ENCODE peak calls at places on chromosome 1, in seven cellular contexts. K, V, F, H, E, M and X are unnamed samples.

GRCh38 chr1:121522061-121522759 is 337.4 kb downstream of the SRGAP2C start:
- DNase-seq in K (peak; percentile 65), V (no peak), F (no peak), H (no peak), E (no peak), M (no peak), X (no peak)

GRCh38 chr1:33349778-33350610 is 29.1 kb upstream of the A3GALT2 start:
- DNase-seq in K (no peak), V (peak; percentile 75), F (peak; percentile 77), H (peak; percentile 64), E (peak; percentile 88), M (peak; percentile 72), X (peak; percentile 77)

GRCh38 chr1:44313265-44313918 is 41.7 kb downstream of the ERI3 start:
- DNase-seq in K (no peak), V (no peak), F (no peak), H (no peak), E (no peak), M (no peak), X (no peak)

GRCh38 chr1:156488566-156489165 is 11.9 kb downstream of the MEF2D start:
- DNase-seq in K (no peak), V (no peak), F (no peak), H (no peak), E (no peak), M (no peak), X (no peak)

GRCh38 chr1:178908358-178908757 is 37.5 kb upstream of the ANGPTL1 start:
- DNase-seq in K (no peak), V (no peak), F (peak; percentile 21), H (peak; percentile 67), E (no peak), M (peak; percentile 58), X (no peak)

GRCh38 chr1:24952413-24952841 is 22.4 kb upstream of the RUNX3 start:
- DNase-seq in K (no peak), V (no peak), F (no peak), H (no peak), E (no peak), M (no peak), X (no peak)

GRCh38 chr1:202521886-202522285 is 173.4 kb downstream of the PPP1R12B start:
- DNase-seq in K (no peak), V (no peak), F (no peak), H (no peak), E (no peak), M (peak; percentile 53), X (no peak)

GRCh38 chr1:32234792-32235191 is 12.2 kb upstream of the FAM167B start:
- DNase-seq in K (no peak), V (peak; percentile 30), F (no peak), H (no peak), E (no peak), M (no peak), X (no peak)

GRCh38 chr1:89358287-89358893 is 5.5 kb upstream of the GBP6 start:
- DNase-seq in K (peak; percentile 28), V (peak; percentile 87), F (peak; percentile 75), H (peak; percentile 77), E (no peak), M (peak; percentile 65), X (peak; percentile 61)

GRCh38 chr1:20322825-20323612 is 32.3 kb downstream of the VWA5B1 start:
- DNase-seq in K (no peak), V (no peak), F (peak; percentile 74), H (no peak), E (no peak), M (peak; percentile 82), X (no peak)

GRCh38 chr1:14476170-14476955 is 122.1 kb upstream of the KAZN start:
- DNase-seq in K (no peak), V (no peak), F (no peak), H (no peak), E (no peak), M (peak; percentile 6), X (no peak)

GRCh38 chr1:194067772-194068171 is 881.4 kb upstream of the B3GALT2 start:
- DNase-seq in K (no peak), V (no peak), F (no peak), H (no peak), E (no peak), M (no peak), X (no peak)

GRCh38 chr1:36941579-36941978 is 92.7 kb downstream of the GRIK3 start:
- DNase-seq in K (no peak), V (no peak), F (no peak), H (no peak), E (no peak), M (no peak), X (no peak)

GRCh38 chr1:17053071-17053684 is 654 bp downstream of the SDHB start:
- DNase-seq in K (no peak), V (no peak), F (no peak), H (no peak), E (no peak), M (no peak), X (no peak)

GRCh38 chr1:32500387-32501209 is 35.7 kb downstream of the ZBTB8B start:
- DNase-seq in K (no peak), V (peak; percentile 75), F (peak; percentile 49), H (peak; percentile 54), E (peak; percentile 74), M (peak; percentile 49), X (peak; percentile 31)

GRCh38 chr1:186999506-186999905 is 170.8 kb downstream of the PLA2G4A start:
- DNase-seq in K (no peak), V (no peak), F (no peak), H (peak; percentile 55), E (no peak), M (no peak), X (no peak)

GRCh38 chr1:201184734-201185453 is 5.7 kb upstream of the IGFN1 start:
- DNase-seq in K (peak; percentile 65), V (peak; percentile 46), F (peak; percentile 83), H (peak; percentile 61), E (no peak), M (peak; percentile 88), X (no peak)

GRCh38 chr1:37233606-37234005 is 199.3 kb upstream of the GRIK3 start:
- DNase-seq in K (no peak), V (no peak), F (no peak), H (no peak), E (no peak), M (no peak), X (no peak)

GRCh38 chr1:6499318-6499717 is 7.9 kb upstream of the PLEKHG5 start:
- DNase-seq in K (no peak), V (no peak), F (no peak), H (no peak), E (no peak), M (no peak), X (no peak)

GRCh38 chr1:28811766-28812668 is at the start of gene OPRD1:
- DNase-seq in K (no peak), V (peak; percentile 54), F (no peak), H (no peak), E (no peak), M (no peak), X (no peak)

GRCh38 chr1:19262047-19262446 is 10.4 kb downstream of the MRTO4 start:
- DNase-seq in K (no peak), V (no peak), F (no peak), H (no peak), E (no peak), M (no peak), X (no peak)

GRCh38 chr1:11800756-11801433 is 4.9 kb downstream of the MTHFR start:
- DNase-seq in K (no peak), V (no peak), F (no peak), H (no peak), E (no peak), M (no peak), X (no peak)

GRCh38 chr1:175472464-175472863 is 270.9 kb downstream of the TNR start:
- DNase-seq in K (no peak), V (no peak), F (peak; percentile 22), H (no peak), E (no peak), M (no peak), X (no peak)

GRCh38 chr1:212828395-212828794 is 19.1 kb downstream of the SPATA45 start:
- DNase-seq in K (no peak), V (no peak), F (no peak), H (no peak), E (no peak), M (no peak), X (no peak)

GRCh38 chr1:201740086-201740541 is 88.8 kb upstream of the IPO9 start:
- DNase-seq in K (no peak), V (peak; percentile 52), F (no peak), H (no peak), E (no peak), M (no peak), X (peak; percentile 26)

GRCh38 chr1:55848906-55849305 is 633.7 kb upstream of the USP24 start:
- DNase-seq in K (no peak), V (peak; percentile 48), F (peak; percentile 66), H (peak; percentile 69), E (no peak), M (peak; percentile 73), X (no peak)
- TF ChIP-seq CTCF in K (no peak), V (no peak), F (peak; percentile 49), H (peak; percentile 39), E (peak; percentile 23), M (peak; percentile 56), X (no peak)

GRCh38 chr1:209076688-209077087 is 506.8 kb upstream of the CAMK1G start:
- DNase-seq in K (no peak), V (no peak), F (peak; percentile 8), H (peak; percentile 10), E (no peak), M (no peak), X (no peak)
- TF ChIP-seq CTCF in K (peak; percentile 33), V (no peak), F (no peak), H (peak; percentile 25), E (peak; percentile 25), M (no peak), X (no peak)

DNA sequence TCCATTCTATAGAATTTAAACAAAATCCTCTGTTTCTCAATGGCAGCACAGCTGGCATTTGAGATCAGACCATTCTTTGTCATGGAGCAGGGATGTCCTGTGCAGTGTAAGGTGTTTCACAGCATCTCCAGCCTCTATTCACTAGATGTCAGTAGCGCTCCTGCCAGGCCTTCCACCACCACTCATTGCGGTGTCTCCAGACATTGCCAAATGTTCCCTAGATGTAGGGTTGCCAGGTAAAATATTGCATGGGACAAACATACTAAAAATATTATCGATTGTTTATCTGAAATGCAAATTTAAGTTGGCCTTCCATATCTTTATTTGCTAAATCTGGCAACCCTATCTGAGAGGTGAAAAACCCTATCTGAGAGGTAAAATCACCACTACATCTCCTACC is 11.7 kb downstream of the ITLN2 start:
- DNase-seq in K (no peak), V (no peak), F (no peak), H (no peak), E (no peak), M (no peak), X (no peak)
- TF ChIP-seq CTCF in K (peak; percentile 46), V (no peak), F (no peak), H (no peak), E (peak; percentile 28), M (peak; percentile 7), X (no peak)

GRCh38 chr1:29967261-29967660 is 730.9 kb downstream of the PTPRU start:
- DNase-seq in K (no peak), V (no peak), F (no peak), H (no peak), E (peak; percentile 22), M (no peak), X (no peak)

GRCh38 chr1:29963946-29964345 is 727.6 kb downstream of the PTPRU start:
- DNase-seq in K (no peak), V (no peak), F (no peak), H (no peak), E (no peak), M (no peak), X (no peak)

GRCh38 chr1:29966526-29967045 is 730.3 kb downstream of the PTPRU start:
- DNase-seq in K (no peak), V (no peak), F (no peak), H (no peak), E (peak; percentile 58), M (no peak), X (no peak)

GRCh38 chr1:29962831-29963247 is 726.5 kb downstream of the PTPRU start:
- DNase-seq in K (no peak), V (no peak), F (no peak), H (no peak), E (peak; percentile 51), M (no peak), X (no peak)

GRCh38 chr1:29964718-29965533 is 728.6 kb downstream of the PTPRU start:
- DNase-seq in K (no peak), V (no peak), F (no peak), H (no peak), E (peak; percentile 50), M (no peak), X (no peak)
- TF ChIP-seq CTCF in K (no peak), V (no peak), F (no peak), H (no peak), E (no peak), M (no peak), X (no peak)